ENCODE peak calls at places on chromosomes 1 and 21, in seven cellular contexts. One of them, this sample, is unnamed. For H3K27me3, the result is how much of the 10 kb centered on the place peaks cover.

GRCh38 chr1:235027862-235028250 is 100.8 kb downstream of the TOMM20 start:
- DNase-seq in CD8-positive, alpha-beta T cell: no peak
- DNase-seq in thyroid gland: no peak
- DNase-seq in ovary: no peak
- DNase-seq in ascending aorta: no peak
- DNase-seq in bronchial epithelial cell: no peak
- DNase-seq in Peyer's patch: peak
- DNase-seq in this sample: no peak

GRCh38 chr1:23790696-23791433 is at the start of gene LYPLA2:
- DNase-seq in CD8-positive, alpha-beta T cell: peak
- DNase-seq in thyroid gland: peak
- DNase-seq in ovary: peak
- DNase-seq in ascending aorta: peak
- DNase-seq in bronchial epithelial cell: peak
- DNase-seq in Peyer's patch: peak
- DNase-seq in this sample: peak

GRCh38 chr1:60419023-60419422 is 345.5 kb upstream of the C1orf87 start:
- DNase-seq in CD8-positive, alpha-beta T cell: no peak
- DNase-seq in thyroid gland: no peak
- DNase-seq in ovary: no peak
- DNase-seq in ascending aorta: no peak
- DNase-seq in bronchial epithelial cell: no peak
- DNase-seq in Peyer's patch: no peak
- DNase-seq in this sample: no peak

GRCh38 chr1:227540170-227541098 is 22.9 kb upstream of the ZNF678 start:
- DNase-seq in CD8-positive, alpha-beta T cell: no peak
- DNase-seq in thyroid gland: no peak
- DNase-seq in ovary: no peak
- DNase-seq in ascending aorta: no peak
- DNase-seq in bronchial epithelial cell: no peak
- DNase-seq in Peyer's patch: no peak
- DNase-seq in this sample: no peak

GRCh38 chr1:94418664-94419655 is 771 bp downstream of the ABCD3 start:
- DNase-seq in CD8-positive, alpha-beta T cell: no peak
- DNase-seq in thyroid gland: peak
- DNase-seq in ovary: peak
- DNase-seq in ascending aorta: peak
- DNase-seq in bronchial epithelial cell: peak
- DNase-seq in Peyer's patch: peak
- DNase-seq in this sample: peak

GRCh38 chr1:78490861-78491310 is at the start of gene PTGFR:
- DNase-seq in CD8-positive, alpha-beta T cell: no peak
- DNase-seq in thyroid gland: peak
- DNase-seq in ovary: peak
- DNase-seq in ascending aorta: no peak
- DNase-seq in bronchial epithelial cell: no peak
- DNase-seq in Peyer's patch: no peak
- DNase-seq in this sample: peak

GRCh38 chr1:182485861-182486260 is 35.9 kb downstream of the RGSL1 start:
- DNase-seq in CD8-positive, alpha-beta T cell: no peak
- DNase-seq in thyroid gland: no peak
- DNase-seq in ovary: no peak
- DNase-seq in ascending aorta: no peak
- DNase-seq in bronchial epithelial cell: no peak
- DNase-seq in Peyer's patch: no peak
- DNase-seq in this sample: no peak

GRCh38 chr1:6208723-6209660 is 3.1 kb downstream of the RNF207 start:
- DNase-seq in CD8-positive, alpha-beta T cell: no peak
- DNase-seq in thyroid gland: peak
- DNase-seq in ovary: no peak
- DNase-seq in ascending aorta: no peak
- DNase-seq in bronchial epithelial cell: no peak
- DNase-seq in Peyer's patch: peak
- DNase-seq in this sample: peak

GRCh38 chr1:65372557-65372956 is 47.9 kb upstream of the LEPR start:
- DNase-seq in CD8-positive, alpha-beta T cell: no peak
- DNase-seq in thyroid gland: no peak
- DNase-seq in ovary: no peak
- DNase-seq in ascending aorta: no peak
- DNase-seq in bronchial epithelial cell: no peak
- DNase-seq in Peyer's patch: no peak
- DNase-seq in this sample: no peak

GRCh38 chr21:27649323-27649722 is 682.4 kb upstream of the ADAMTS5 start:
- DNase-seq in CD8-positive, alpha-beta T cell: no peak
- DNase-seq in thyroid gland: no peak
- DNase-seq in ovary: no peak
- DNase-seq in ascending aorta: no peak
- DNase-seq in bronchial epithelial cell: peak
- DNase-seq in Peyer's patch: no peak
- DNase-seq in this sample: no peak

GRCh38 chr1:43067856-43068751 is 104.0 kb downstream of the EBNA1BP2 start:
- DNase-seq in CD8-positive, alpha-beta T cell: peak
- DNase-seq in thyroid gland: peak
- DNase-seq in ovary: peak
- DNase-seq in ascending aorta: no peak
- DNase-seq in bronchial epithelial cell: no peak
- DNase-seq in Peyer's patch: peak
- DNase-seq in this sample: peak

GRCh38 chr1:212677136-212677535 is 22.5 kb downstream of the BATF3 start:
- DNase-seq in CD8-positive, alpha-beta T cell: no peak
- DNase-seq in thyroid gland: no peak
- DNase-seq in ovary: no peak
- DNase-seq in ascending aorta: no peak
- DNase-seq in bronchial epithelial cell: no peak
- DNase-seq in Peyer's patch: no peak
- DNase-seq in this sample: no peak

GRCh38 chr1:29365906-29366670 is 129.8 kb downstream of the PTPRU start:
- DNase-seq in CD8-positive, alpha-beta T cell: no peak
- DNase-seq in thyroid gland: no peak
- DNase-seq in ovary: no peak
- DNase-seq in ascending aorta: no peak
- DNase-seq in bronchial epithelial cell: no peak
- DNase-seq in Peyer's patch: peak
- DNase-seq in this sample: no peak

GRCh38 chr1:29372108-29372507 is 135.8 kb downstream of the PTPRU start:
- DNase-seq in CD8-positive, alpha-beta T cell: no peak
- DNase-seq in thyroid gland: no peak
- DNase-seq in ovary: no peak
- DNase-seq in ascending aorta: no peak
- DNase-seq in bronchial epithelial cell: no peak
- DNase-seq in Peyer's patch: peak
- DNase-seq in this sample: no peak

GRCh38 chr1:29368936-29369932 is 132.9 kb downstream of the PTPRU start:
- DNase-seq in CD8-positive, alpha-beta T cell: no peak
- DNase-seq in thyroid gland: no peak
- DNase-seq in ovary: no peak
- DNase-seq in ascending aorta: no peak
- DNase-seq in bronchial epithelial cell: no peak
- DNase-seq in Peyer's patch: peak
- DNase-seq in this sample: no peak

GRCh38 chr1:29364101-29364678 is 127.9 kb downstream of the PTPRU start:
- DNase-seq in CD8-positive, alpha-beta T cell: no peak
- DNase-seq in thyroid gland: no peak
- DNase-seq in ovary: no peak
- DNase-seq in ascending aorta: no peak
- DNase-seq in bronchial epithelial cell: no peak
- DNase-seq in Peyer's patch: peak
- DNase-seq in this sample: no peak

DNA sequence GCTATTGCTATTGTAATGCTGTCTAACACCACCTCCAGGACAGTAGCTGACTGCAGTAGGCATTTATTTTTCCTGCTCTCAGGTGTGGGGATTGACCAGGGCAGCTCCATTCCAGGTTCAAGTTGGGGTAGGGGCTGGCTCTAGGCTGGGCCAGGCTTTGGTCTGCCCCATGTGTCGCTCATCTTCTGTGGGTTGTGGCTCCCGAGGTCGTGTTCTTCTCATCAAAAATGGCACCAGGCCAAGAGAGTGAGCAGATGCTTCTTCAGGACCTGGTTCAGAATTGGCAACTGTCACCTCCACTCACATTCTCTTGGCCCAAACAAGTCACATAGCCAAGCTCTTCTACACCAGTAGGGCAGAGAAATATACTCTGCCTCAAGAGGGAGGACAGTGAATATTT is 133.7 kb downstream of the PTPRU start:
- DNase-seq in CD8-positive, alpha-beta T cell: no peak
- DNase-seq in thyroid gland: no peak
- DNase-seq in ovary: no peak
- DNase-seq in ascending aorta: no peak
- DNase-seq in bronchial epithelial cell: no peak
- DNase-seq in Peyer's patch: peak
- DNase-seq in this sample: no peak
- H3K27me3 ChIP-seq in CD8-positive, alpha-beta T cell: under half
- H3K27me3 ChIP-seq in thyroid gland: under half
- H3K27me3 ChIP-seq in ovary: under half
- H3K27me3 ChIP-seq in ascending aorta: under half
- H3K27me3 ChIP-seq in bronchial epithelial cell: under half
- H3K27me3 ChIP-seq in Peyer's patch: under half
- H3K27me3 ChIP-seq in this sample: under half

GRCh38 chr1:1072299-1072848 is 1.7 kb downstream of the RNF223 start:
- DNase-seq in CD8-positive, alpha-beta T cell: no peak
- DNase-seq in thyroid gland: no peak
- DNase-seq in ovary: no peak
- DNase-seq in ascending aorta: no peak
- DNase-seq in bronchial epithelial cell: no peak
- DNase-seq in Peyer's patch: no peak
- DNase-seq in this sample: no peak

GRCh38 chr1:1075148-1075935 is 1.2 kb upstream of the RNF223 start:
- DNase-seq in CD8-positive, alpha-beta T cell: no peak
- DNase-seq in thyroid gland: no peak
- DNase-seq in ovary: no peak
- DNase-seq in ascending aorta: no peak
- DNase-seq in bronchial epithelial cell: no peak
- DNase-seq in Peyer's patch: no peak
- DNase-seq in this sample: peak

GRCh38 chr1:1074631-1075147 is 583 bp upstream of the RNF223 start:
- DNase-seq in CD8-positive, alpha-beta T cell: no peak
- DNase-seq in thyroid gland: no peak
- DNase-seq in ovary: no peak
- DNase-seq in ascending aorta: no peak
- DNase-seq in bronchial epithelial cell: no peak
- DNase-seq in Peyer's patch: no peak
- DNase-seq in this sample: no peak

GRCh38 chr1:1072849-1073742 is 1.0 kb downstream of the RNF223 start:
- DNase-seq in CD8-positive, alpha-beta T cell: no peak
- DNase-seq in thyroid gland: no peak
- DNase-seq in ovary: no peak
- DNase-seq in ascending aorta: no peak
- DNase-seq in bronchial epithelial cell: no peak
- DNase-seq in Peyer's patch: no peak
- DNase-seq in this sample: no peak

DNA sequence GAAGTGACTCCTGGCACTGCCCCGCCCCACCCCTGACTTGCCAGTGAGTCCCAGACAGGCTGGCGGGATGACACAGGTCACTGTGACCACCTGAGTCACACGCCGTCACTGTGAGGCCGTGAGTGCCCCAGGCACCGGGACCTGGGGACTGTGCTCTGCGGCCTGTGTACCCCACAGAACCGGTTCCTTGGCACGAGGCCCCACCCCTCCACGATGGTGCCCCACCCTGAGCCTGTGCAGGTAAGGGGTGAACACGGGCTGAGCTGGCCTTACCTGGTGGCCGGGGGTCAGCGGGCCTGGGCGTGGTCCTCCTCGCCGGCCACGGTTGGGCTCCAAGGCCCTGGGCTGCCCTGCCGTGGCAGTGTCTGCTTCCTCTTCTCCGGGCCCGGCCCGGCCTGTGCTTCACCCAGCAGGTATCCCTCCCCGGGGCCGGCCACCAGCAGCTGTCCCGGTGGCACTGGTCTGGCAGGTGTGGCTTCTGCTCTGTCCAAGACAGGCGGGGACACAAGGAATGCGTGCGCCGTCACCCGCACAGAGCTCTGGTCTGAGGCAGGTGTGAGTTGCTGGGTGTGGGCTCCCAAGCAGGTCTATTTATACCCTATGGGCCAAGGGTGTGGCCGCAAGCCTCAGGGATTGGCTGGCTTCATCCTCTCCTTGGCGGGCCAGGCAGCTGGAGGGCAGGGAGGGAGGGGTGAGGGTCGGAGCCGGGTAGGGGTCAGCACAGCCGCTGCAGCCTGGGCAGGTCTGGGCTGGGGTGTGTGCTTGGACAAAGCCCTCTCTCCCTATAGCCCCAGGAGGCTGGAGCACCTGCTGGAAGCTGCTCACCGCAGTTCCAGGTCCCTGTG is at the start of gene RNF223:
- DNase-seq in CD8-positive, alpha-beta T cell: no peak
- DNase-seq in thyroid gland: no peak
- DNase-seq in ovary: no peak
- DNase-seq in ascending aorta: no peak
- DNase-seq in bronchial epithelial cell: peak
- DNase-seq in Peyer's patch: peak
- DNase-seq in this sample: peak
- H3K27me3 ChIP-seq in CD8-positive, alpha-beta T cell: under half
- H3K27me3 ChIP-seq in thyroid gland: under half
- H3K27me3 ChIP-seq in ovary: under half
- H3K27me3 ChIP-seq in ascending aorta: under half
- H3K27me3 ChIP-seq in bronchial epithelial cell: under half
- H3K27me3 ChIP-seq in Peyer's patch: under half
- H3K27me3 ChIP-seq in this sample: under half

GRCh38 chr1:36707221-36707620 is 224.5 kb upstream of the CSF3R start:
- DNase-seq in CD8-positive, alpha-beta T cell: no peak
- DNase-seq in thyroid gland: no peak
- DNase-seq in ovary: no peak
- DNase-seq in ascending aorta: no peak
- DNase-seq in bronchial epithelial cell: peak
- DNase-seq in Peyer's patch: no peak
- DNase-seq in this sample: no peak

GRCh38 chr1:36710008-36710407 is 227.3 kb upstream of the CSF3R start:
- DNase-seq in CD8-positive, alpha-beta T cell: no peak
- DNase-seq in thyroid gland: no peak
- DNase-seq in ovary: no peak
- DNase-seq in ascending aorta: no peak
- DNase-seq in bronchial epithelial cell: no peak
- DNase-seq in Peyer's patch: no peak
- DNase-seq in this sample: no peak

GRCh38 chr1:36710901-36711300 is 228.2 kb upstream of the CSF3R start:
- DNase-seq in CD8-positive, alpha-beta T cell: no peak
- DNase-seq in thyroid gland: no peak
- DNase-seq in ovary: no peak
- DNase-seq in ascending aorta: no peak
- DNase-seq in bronchial epithelial cell: no peak
- DNase-seq in Peyer's patch: no peak
- DNase-seq in this sample: no peak

GRCh38 chr1:36706416-36706815 is 223.7 kb upstream of the CSF3R start:
- DNase-seq in CD8-positive, alpha-beta T cell: no peak
- DNase-seq in thyroid gland: no peak
- DNase-seq in ovary: no peak
- DNase-seq in ascending aorta: no peak
- DNase-seq in bronchial epithelial cell: no peak
- DNase-seq in Peyer's patch: no peak
- DNase-seq in this sample: no peak

GRCh38 chr1:36708587-36708986 is 225.9 kb upstream of the CSF3R start:
- DNase-seq in CD8-positive, alpha-beta T cell: no peak
- DNase-seq in thyroid gland: no peak
- DNase-seq in ovary: no peak
- DNase-seq in ascending aorta: no peak
- DNase-seq in bronchial epithelial cell: no peak
- DNase-seq in Peyer's patch: no peak
- DNase-seq in this sample: no peak
- H3K27me3 ChIP-seq in CD8-positive, alpha-beta T cell: under half
- H3K27me3 ChIP-seq in thyroid gland: under half
- H3K27me3 ChIP-seq in ovary: under half
- H3K27me3 ChIP-seq in ascending aorta: under half
- H3K27me3 ChIP-seq in bronchial epithelial cell: under half
- H3K27me3 ChIP-seq in Peyer's patch: under half
- H3K27me3 ChIP-seq in this sample: under half

GRCh38 chr21:36716387-36716786 is 17.5 kb downstream of the SIM2 start:
- DNase-seq in CD8-positive, alpha-beta T cell: no peak
- DNase-seq in thyroid gland: no peak
- DNase-seq in ovary: no peak
- DNase-seq in ascending aorta: no peak
- DNase-seq in bronchial epithelial cell: no peak
- DNase-seq in Peyer's patch: no peak
- DNase-seq in this sample: no peak
- H3K27me3 ChIP-seq in CD8-positive, alpha-beta T cell: under half
- H3K27me3 ChIP-seq in thyroid gland: under half
- H3K27me3 ChIP-seq in ovary: under half
- H3K27me3 ChIP-seq in ascending aorta: under half
- H3K27me3 ChIP-seq in bronchial epithelial cell: under half
- H3K27me3 ChIP-seq in Peyer's patch: under half
- H3K27me3 ChIP-seq in this sample: under half

This sample was measured in H7.